ENCODE peak calls at places on chromosomes 13 and 19, in ten cellular contexts. R is psoas muscle, K is foreskin fibroblast, J is activated B cell treated with CpG ODN at 0.5 μM for 24 hours, G is breast epithelium, E is tibial artery, V is hepatocyte, L is GM23338, W is GM10248, A is endodermal cell. C is an unnamed sample.
A peak's percentile ranks its signal among the peaks of the same experiment; 100 is the strongest.

GRCh38 chr19:10501971-10502523 is 1.1 kb downstream of the KEAP1 start:
- DNase-seq in R (peak; percentile 94), E (peak; percentile 90), A (peak; percentile 75), W (peak; percentile 73), K (peak; percentile 73), G (peak; percentile 76), L (peak; percentile 58), V (peak; percentile 70), J (peak; percentile 52), C (peak; percentile 71)

GRCh38 chr13:63161219-63161618 is 1745.6 kb upstream of the PCDH20 start:
- DNase-seq in W (no peak), L (no peak), R (no peak), A (no peak), G (no peak), V (no peak), E (no peak), K (peak; percentile 59), J (no peak), C (no peak)

GRCh38 chr13:61107989-61108388 is 307.7 kb downstream of the PCDH20 start:
- DNase-seq in A (no peak), J (no peak), E (no peak), W (no peak), R (no peak), L (no peak), V (no peak), G (no peak), K (no peak), C (no peak)

GRCh38 chr13:101080616-101081015 is 335.7 kb downstream of the NALCN start:
- DNase-seq in G (no peak), A (no peak), V (no peak), J (no peak), W (no peak), E (no peak), L (no peak), R (no peak), K (no peak), C (no peak)

GRCh38 chr19:11164879-11165406 is 9.4 kb upstream of the SPC24 start:
- DNase-seq in K (peak; percentile 93), E (peak; percentile 96), L (no peak), V (peak; percentile 74), G (no peak), J (no peak), R (peak; percentile 89), A (no peak), W (no peak), C (no peak)

GRCh38 chr13:70613295-70613694 is 505.0 kb upstream of the KLHL1 start:
- DNase-seq in A (no peak), K (peak; percentile 0), W (no peak), R (no peak), J (no peak), L (peak; percentile 32), E (no peak), G (no peak), V (peak; percentile 9), C (no peak)

GRCh38 chr19:28213476-28214082 is 999.4 kb downstream of the UQCRFS1 start:
- DNase-seq in R (no peak), G (no peak), L (peak; percentile 34), K (no peak), A (no peak), W (no peak), E (no peak), J (no peak), V (no peak), C (no peak)

GRCh38 chr13:27396252-27396846 is 28.1 kb upstream of the GTF3A start:
- DNase-seq in V (peak; percentile 30), K (no peak), E (no peak), J (no peak), R (no peak), G (no peak), A (no peak), W (no peak), L (no peak), C (no peak)

GRCh38 chr13:44096906-44097305 is 217.2 kb downstream of the LACC1 start:
- DNase-seq in G (no peak), W (no peak), E (no peak), J (no peak), R (no peak), A (no peak), V (no peak), K (no peak), L (no peak), C (no peak)

GRCh38 chr19:47003611-47003935 is 16.1 kb upstream of the NPAS1 start:
- DNase-seq in E (no peak), V (no peak), K (peak; percentile 40), W (no peak), L (no peak), J (no peak), R (no peak), G (no peak), A (no peak), C (no peak)

GRCh38 chr19:18496167-18496979 is 25.5 kb downstream of the ELL start:
- DNase-seq in V (no peak), A (no peak), J (no peak), E (no peak), L (no peak), R (no peak), K (peak; percentile 80), G (no peak), W (peak; percentile 65), C (peak; percentile 92)

GRCh38 chr19:33208371-33208770 is 14.2 kb downstream of the LRP3 start:
- DNase-seq in R (peak; percentile 23), W (no peak), E (no peak), V (no peak), G (no peak), A (no peak), J (no peak), L (no peak), K (peak; percentile 30), C (no peak)

GRCh38 chr19:39297931-39298634 is 1.9 kb downstream of the IFNL1 start:
- DNase-seq in V (no peak), L (no peak), K (no peak), G (no peak), J (no peak), R (peak; percentile 55), E (peak; percentile 45), W (no peak), A (no peak), C (no peak)

GRCh38 chr13:44710576-44710975 is 134.4 kb upstream of the TSC22D1 start:
- DNase-seq in J (no peak), K (peak; percentile 94), R (no peak), E (no peak), A (no peak), L (no peak), W (peak; percentile 55), V (no peak), G (no peak), C (no peak)

GRCh38 chr13:113083402-113084061 is 22.1 kb upstream of the F7 start:
- DNase-seq in K (no peak), J (no peak), R (peak; percentile 82), G (peak; percentile 63), A (no peak), V (no peak), E (no peak), L (no peak), W (no peak), C (no peak)

GRCh38 chr13:81395368-81395767 is 1054.4 kb upstream of the SPRY2 start:
- DNase-seq in G (no peak), L (peak; percentile 79), R (no peak), V (peak; percentile 32), W (no peak), J (no peak), E (no peak), K (no peak), A (peak; percentile 73), C (no peak)

GRCh38 chr13:42720116-42720857 is 61.1 kb upstream of the FAM216B start:
- DNase-seq in G (no peak), K (peak; percentile 98), V (peak; percentile 86), R (no peak), E (no peak), J (no peak), L (no peak), A (no peak), W (no peak), C (peak; percentile 81)

GRCh38 chr13:37587236-37587635 is 11.3 kb downstream of the POSTN start:
- DNase-seq in E (no peak), J (no peak), L (no peak), V (no peak), A (no peak), R (no peak), W (no peak), G (no peak), K (no peak), C (no peak)

DNA sequence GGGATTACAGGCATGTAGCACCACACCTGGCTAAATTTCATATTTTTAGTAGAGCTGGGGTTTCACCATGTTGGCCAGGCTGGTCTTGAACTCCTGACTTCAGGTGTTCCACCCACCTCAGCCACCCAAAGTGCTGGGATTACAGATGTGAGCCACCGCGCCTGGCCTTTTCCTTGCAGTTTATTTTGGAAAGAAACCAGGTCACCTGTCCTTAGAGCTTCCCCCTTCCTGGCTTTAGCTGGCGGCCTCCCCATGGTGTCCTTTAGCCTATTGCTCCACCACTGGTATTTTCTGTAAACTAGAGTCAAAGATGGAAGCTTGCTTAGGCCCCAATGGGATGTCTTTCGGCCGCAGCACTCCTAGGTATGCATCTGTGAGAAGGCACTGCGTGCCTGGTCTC is 91.2 kb downstream of the DPF1 start:
- DNase-seq in G (no peak), J (no peak), L (no peak), E (no peak), V (no peak), A (no peak), K (no peak), R (no peak), W (no peak), C (no peak)
- TF ChIP-seq CTCF in G (no peak), J (no peak), L (no peak), E (no peak), V (no peak), A (no peak), K (no peak), R (no peak), W (no peak), C (no peak)

DNA sequence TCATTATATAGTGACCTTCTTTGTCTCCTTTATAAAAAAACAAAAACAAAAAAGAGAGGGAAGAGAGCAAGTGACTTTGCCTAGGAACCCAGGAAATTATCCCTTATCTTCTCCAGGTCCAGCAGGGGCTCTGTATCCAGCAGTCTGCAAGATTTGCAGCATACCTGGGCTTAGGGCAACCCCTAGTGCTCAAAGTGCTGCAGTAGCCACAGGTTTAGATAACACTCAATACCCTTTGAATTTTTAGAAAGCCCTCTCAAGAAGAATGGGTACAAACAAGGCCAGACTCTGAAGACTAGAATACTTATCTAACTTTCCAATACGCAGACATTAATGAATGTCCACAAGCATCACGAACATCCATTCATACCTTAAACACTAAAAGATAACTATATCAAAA is 43.2 kb downstream of the CCNA1 start:
- DNase-seq in G (no peak), E (no peak), V (no peak), L (peak; percentile 75), K (peak; percentile 29), W (no peak), A (peak; percentile 80), R (no peak), J (no peak), C (no peak)
- TF ChIP-seq CTCF in G (no peak), E (no peak), V (peak; percentile 4), L (peak; percentile 67), K (no peak), W (no peak), A (peak; percentile 81), R (no peak), J (no peak), C (no peak)

GRCh38 chr13:94549241-94550029 is 46.5 kb downstream of the TGDS start:
- DNase-seq in A (peak; percentile 96), W (peak; percentile 91), G (peak; percentile 79), E (peak; percentile 95), V (peak; percentile 97), J (peak; percentile 86), K (peak; percentile 99), R (peak; percentile 96), L (peak; percentile 87), C (peak; percentile 81)
- TF ChIP-seq CTCF in A (no peak), W (no peak), G (no peak), E (peak; percentile 8), V (peak; percentile 2), J (no peak), K (no peak), R (peak; percentile 6), L (no peak), C (no peak)

GRCh38 chr19:1311543-1312091 is 25.9 kb downstream of the EFNA2 start:
- DNase-seq in K (no peak), G (no peak), W (no peak), V (no peak), L (no peak), E (no peak), R (no peak), A (no peak), J (no peak), C (no peak)
- TF ChIP-seq CTCF in K (no peak), G (no peak), W (no peak), V (no peak), L (no peak), E (no peak), R (no peak), A (no peak), J (no peak), C (no peak)

C was measured in CD14-positive monocyte.